ENCODE peak calls at places on chromosomes 6 and 20, in seven cellular contexts. W is mesendoderm, F is pancreas, T is NCI-H510A, Z is nucleus accumbens, P is right atrium auricular region, X is amygdala. I is an unnamed sample.

GRCh38 chr6:38815250-38815649 is 100.1 kb downstream of the DNAH8 start:
- DNase-seq in W (no peak), F (no peak), T (no peak), Z (no peak), P (no peak), X (no peak), I (no peak)

GRCh38 chr6:108134213-108134973 is 31.4 kb upstream of the NR2E1 start:
- DNase-seq in W (peak), F (no peak), T (no peak), Z (peak), P (no peak), X (no peak), I (no peak)

GRCh38 chr20:53488779-53489272 is 104.8 kb downstream of the ZNF217 start:
- DNase-seq in W (no peak), F (no peak), T (no peak), Z (no peak), P (no peak), X (no peak), I (no peak)

GRCh38 chr6:27168108-27168507 is 79.4 kb upstream of the PRSS16 start:
- DNase-seq in W (no peak), F (no peak), T (no peak), Z (no peak), P (no peak), X (no peak), I (no peak)

GRCh38 chr6:110116258-110116657 is 63.2 kb downstream of the WASF1 start:
- DNase-seq in W (peak), F (peak), T (no peak), Z (no peak), P (no peak), X (no peak), I (no peak)

GRCh38 chr6:37239511-37239910 is 18.1 kb upstream of the TBC1D22B start:
- DNase-seq in W (no peak), F (no peak), T (no peak), Z (no peak), P (no peak), X (no peak), I (no peak)

GRCh38 chr6:49556429-49556837 is 6.0 kb downstream of the C6orf141 start:
- DNase-seq in W (peak), F (no peak), T (peak), Z (peak), P (no peak), X (no peak), I (no peak)

GRCh38 chr6:50264995-50265571 is 215.4 kb upstream of the DEFB112 start:
- DNase-seq in W (peak), F (no peak), T (no peak), Z (no peak), P (no peak), X (no peak), I (no peak)

GRCh38 chr20:38220587-38220986 is 39.9 kb downstream of the KIAA1755 start:
- DNase-seq in W (no peak), F (no peak), T (no peak), Z (no peak), P (no peak), X (no peak), I (no peak)

GRCh38 chr20:34627458-34627857 is 49.4 kb downstream of the PIGU start:
- DNase-seq in W (no peak), F (no peak), T (no peak), Z (no peak), P (no peak), X (no peak), I (no peak)

GRCh38 chr20:58743076-58743566 is 50.5 kb downstream of the NPEPL1 start:
- DNase-seq in W (no peak), F (no peak), T (no peak), Z (no peak), P (peak), X (no peak), I (no peak)